ENCODE peak calls at places on chromosomes 6 and 20, in seven cellular contexts. W is mesenchymal stem cell, I is H1, O is IMR-90, C is mesendoderm, M is H9, Z is trophoblast cell. Y is an unnamed sample.

GRCh38 chr20:32541917-32542615 is 43.1 kb downstream of the NOL4L start:
- DNase-seq in I (no peak), W (no peak), C (no peak), O (no peak), Z (no peak), M (no peak), Y (no peak)

GRCh38 chr6:32637883-32638282 is 677 bp downstream of the HLA-DQA1 start:
- DNase-seq in Z (no peak), I (no peak), C (no peak), O (no peak), M (no peak), W (no peak), Y (no peak)

GRCh38 chr6:137051790-137052472 is 7.2 kb upstream of the IL20RA start:
- DNase-seq in Z (no peak), M (no peak), C (no peak), W (peak), I (no peak), O (peak), Y (no peak)

GRCh38 chr20:53786445-53787267 is 193.0 kb upstream of the ZNF217 start:
- DNase-seq in M (no peak), I (no peak), C (peak), O (no peak), W (no peak), Z (no peak), Y (no peak)

GRCh38 chr6:135866445-135867143 is 15.1 kb downstream of the PDE7B start:
- DNase-seq in Z (no peak), W (no peak), C (no peak), M (no peak), O (no peak), I (no peak), Y (no peak)

GRCh38 chr6:53573299-53573698 is 28.4 kb upstream of the GCLC start:
- DNase-seq in Z (no peak), O (no peak), I (peak), M (peak), C (peak), W (no peak), Y (no peak)

GRCh38 chr6:132430110-132430509 is 28.8 kb upstream of the MOXD1 start:
- DNase-seq in Z (no peak), M (no peak), I (no peak), W (no peak), C (no peak), O (no peak), Y (no peak)

GRCh38 chr20:23228912-23229311 is 121.7 kb upstream of the NXT1 start:
- DNase-seq in W (peak), I (peak), C (no peak), Z (no peak), O (peak), M (no peak), Y (no peak)

GRCh38 chr6:42084889-42085288 is 34.6 kb downstream of the TAF8 start:
- DNase-seq in O (peak), Z (no peak), M (no peak), I (no peak), W (no peak), C (no peak), Y (no peak)
- H2AK5ac ChIP-seq in O (no peak), Z (no peak), M (no peak), I (no peak), W (no peak), C (no peak), Y (no peak)

GRCh38 chr20:2093200-2093781 is 8.3 kb upstream of the STK35 start:
- DNase-seq in Z (peak), W (no peak), C (peak), I (peak), M (peak), O (no peak), Y (no peak)

GRCh38 chr20:2089447-2089846 is 12.2 kb upstream of the STK35 start:
- DNase-seq in I (no peak), C (no peak), O (no peak), W (no peak), Z (no peak), M (no peak), Y (no peak)

GRCh38 chr20:2088904-2089303 is 12.7 kb upstream of the STK35 start:
- DNase-seq in C (no peak), M (no peak), W (no peak), Z (no peak), O (no peak), I (no peak), Y (no peak)

DNA sequence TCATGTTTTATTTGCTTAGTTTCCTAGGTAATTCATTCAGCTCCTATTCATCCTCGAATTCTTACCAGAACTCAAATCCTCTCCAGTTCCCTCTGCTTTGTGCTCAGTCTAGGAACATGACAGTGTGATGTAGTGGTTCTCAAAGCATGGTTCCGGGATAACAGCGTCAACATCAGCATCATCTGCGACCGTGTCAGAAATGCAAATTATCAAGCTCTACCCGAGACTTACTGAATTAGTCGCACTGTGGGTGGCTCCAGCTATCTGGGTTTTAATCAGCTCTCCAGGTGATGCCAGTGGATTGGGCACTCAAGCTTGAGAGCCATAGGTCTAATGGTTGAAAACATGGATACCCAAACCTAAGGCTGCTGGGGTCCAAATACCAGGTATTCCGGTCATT is 7.7 kb upstream of the STK35 start:
- DNase-seq in Z (no peak), O (no peak), C (peak), I (no peak), M (no peak), W (no peak), Y (no peak)
- H2AK5ac ChIP-seq in Z (no peak), O (no peak), C (no peak), I (no peak), M (no peak), W (no peak), Y (no peak)

GRCh38 chr6:97653517-97653916 is 370.5 kb upstream of the MMS22L start:
- DNase-seq in I (no peak), Z (no peak), C (no peak), M (no peak), W (no peak), O (no peak), Y (no peak)

GRCh38 chr6:97658090-97658489 is 375.1 kb upstream of the MMS22L start:
- DNase-seq in C (no peak), M (no peak), Z (no peak), O (no peak), I (no peak), W (no peak), Y (no peak)

GRCh38 chr6:97656236-97656635 is 373.2 kb upstream of the MMS22L start:
- DNase-seq in O (no peak), W (no peak), I (no peak), Z (no peak), C (no peak), M (no peak), Y (peak)

GRCh38 chr6:97654674-97655073 is 371.7 kb upstream of the MMS22L start:
- DNase-seq in I (no peak), O (no peak), Z (no peak), M (no peak), C (peak), W (no peak), Y (no peak)

GRCh38 chr6:97656706-97657350 is 373.8 kb upstream of the MMS22L start:
- DNase-seq in M (no peak), I (no peak), W (no peak), O (no peak), C (no peak), Z (no peak), Y (peak)
- H2AK5ac ChIP-seq in M (no peak), I (no peak), W (no peak), O (no peak), C (no peak), Z (no peak), Y (no peak)

DNA sequence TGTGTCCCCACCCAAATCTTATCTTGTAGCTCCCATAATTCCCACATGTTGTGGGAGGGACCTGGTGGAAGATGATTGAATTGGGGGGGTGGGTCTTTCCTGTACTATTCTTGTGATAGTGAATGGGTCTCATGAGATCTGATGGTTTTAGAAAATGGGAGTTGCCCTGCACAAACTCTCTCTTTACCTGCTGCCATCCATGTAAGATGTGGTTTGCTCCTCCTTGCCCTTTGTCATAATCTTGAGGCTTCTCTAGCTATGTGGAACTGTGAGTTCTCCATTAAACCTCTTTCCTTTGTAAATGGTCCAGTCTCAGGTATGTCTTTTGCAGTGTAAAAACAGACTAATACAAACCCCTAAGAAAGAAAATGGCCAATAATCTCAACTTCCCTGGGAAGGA is 16.1 kb upstream of the SRPK1 start:
- DNase-seq in W (no peak), M (no peak), C (no peak), O (no peak), I (no peak), Z (no peak), Y (no peak)
- H2AK5ac ChIP-seq in W (no peak), M (no peak), C (no peak), O (no peak), I (no peak), Z (no peak), Y (no peak)

GRCh38 chr6:41878961-41879405 is 16.2 kb downstream of the USP49 start:
- DNase-seq in M (no peak), O (peak), W (peak), I (no peak), Z (peak), C (no peak), Y (no peak)

GRCh38 chr6:41878246-41878645 is 16.9 kb downstream of the USP49 start:
- DNase-seq in W (no peak), I (no peak), C (peak), Z (no peak), M (no peak), O (peak), Y (no peak)

GRCh38 chr6:41884957-41885356 is 10.2 kb downstream of the USP49 start:
- DNase-seq in M (no peak), I (no peak), O (no peak), Z (no peak), C (no peak), W (no peak), Y (no peak)

GRCh38 chr6:41877051-41877680 is 18.0 kb downstream of the USP49 start:
- DNase-seq in I (no peak), C (no peak), Z (no peak), W (no peak), M (no peak), O (no peak), Y (no peak)

DNA sequence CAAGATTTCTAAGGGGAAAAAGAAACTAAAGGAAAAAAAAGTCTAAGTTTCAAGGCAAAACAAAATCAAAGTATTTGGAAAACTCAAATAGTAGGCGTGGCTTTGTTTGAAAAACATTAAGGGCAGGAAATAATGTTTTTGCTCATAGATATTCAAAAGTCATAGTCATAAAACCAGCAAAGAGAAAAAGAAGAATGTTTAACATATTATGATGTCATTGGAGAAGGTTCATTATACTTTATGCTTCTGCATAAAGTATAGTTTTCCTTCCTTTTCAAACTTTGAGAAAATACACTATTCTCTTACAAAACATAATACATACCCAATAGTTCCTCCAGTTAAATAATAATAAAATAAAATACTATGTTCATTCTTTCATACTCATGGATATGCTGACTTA is 13.7 kb downstream of the USP49 start:
- DNase-seq in I (no peak), M (no peak), W (no peak), O (no peak), C (no peak), Z (no peak), Y (no peak)
- H2AK5ac ChIP-seq in I (no peak), M (no peak), W (no peak), O (no peak), C (no peak), Z (no peak), Y (no peak)

GRCh38 chr6:108020438-108021116 is 54.0 kb downstream of the OSTM1 start:
- DNase-seq in W (no peak), M (no peak), I (no peak), Z (no peak), C (no peak), O (no peak), Y (no peak)
- H2AK5ac ChIP-seq in W (no peak), M (no peak), I (no peak), Z (no peak), C (no peak), O (no peak), Y (no peak)